ENCODE peak calls at places on chromosomes 16 and 17, in five cellular contexts. One of them, this sample, is unnamed.

GRCh38 chr17:81854974-81855774 is 5.2 kb downstream of the P4HB start:
- DNase-seq in ELR: no peak
- DNase-seq in SHP77: no peak
- DNase-seq in NCI-H524 treated with DMSO at 0.1 percent for 48 hours: no peak
- DNase-seq in SJCRH30: no peak
- DNase-seq in this sample: peak

GRCh38 chr16:77618011-77618410 is 104.3 kb upstream of the NUDT7 start:
- DNase-seq in ELR: no peak
- DNase-seq in SJCRH30: no peak
- DNase-seq in NCI-H524 treated with DMSO at 0.1 percent for 48 hours: no peak
- DNase-seq in SHP77: no peak
- DNase-seq in this sample: no peak

GRCh38 chr16:53864819-53865491 is 161.0 kb downstream of the FTO start:
- DNase-seq in SJCRH30: no peak
- DNase-seq in SHP77: no peak
- DNase-seq in ELR: peak
- DNase-seq in NCI-H524 treated with DMSO at 0.1 percent for 48 hours: no peak
- DNase-seq in this sample: no peak

GRCh38 chr17:74354561-74354960 is 7.1 kb downstream of the BTBD17 start:
- DNase-seq in SJCRH30: no peak
- DNase-seq in ELR: no peak
- DNase-seq in SHP77: no peak
- DNase-seq in NCI-H524 treated with DMSO at 0.1 percent for 48 hours: no peak
- DNase-seq in this sample: no peak

GRCh38 chr17:74520790-74521480 is 10.3 kb downstream of the CD300LB start:
- DNase-seq in ELR: no peak
- DNase-seq in SJCRH30: no peak
- DNase-seq in NCI-H524 treated with DMSO at 0.1 percent for 48 hours: no peak
- DNase-seq in SHP77: no peak
- DNase-seq in this sample: no peak

GRCh38 chr17:74513987-74514631 is 17.2 kb downstream of the CD300LB start:
- DNase-seq in NCI-H524 treated with DMSO at 0.1 percent for 48 hours: no peak
- DNase-seq in ELR: peak
- DNase-seq in SJCRH30: peak
- DNase-seq in SHP77: no peak
- DNase-seq in this sample: peak

GRCh38 chr16:25734473-25735100 is 42.8 kb downstream of the HS3ST4 start:
- DNase-seq in NCI-H524 treated with DMSO at 0.1 percent for 48 hours: no peak
- DNase-seq in SJCRH30: no peak
- DNase-seq in ELR: no peak
- DNase-seq in SHP77: no peak
- DNase-seq in this sample: no peak

GRCh38 chr17:39845052-39845976 is 18.8 kb downstream of the IKZF3 start:
- DNase-seq in NCI-H524 treated with DMSO at 0.1 percent for 48 hours: no peak
- DNase-seq in SHP77: no peak
- DNase-seq in SJCRH30: no peak
- DNase-seq in ELR: peak
- DNase-seq in this sample: no peak

GRCh38 chr16:67940436-67941089 is 3.4 kb downstream of the LCAT start:
- DNase-seq in SHP77: no peak
- DNase-seq in ELR: no peak
- DNase-seq in SJCRH30: no peak
- DNase-seq in NCI-H524 treated with DMSO at 0.1 percent for 48 hours: no peak
- DNase-seq in this sample: no peak

GRCh38 chr17:7114875-7115614 is 423 bp upstream of the ASGR2 start:
- DNase-seq in SJCRH30: no peak
- DNase-seq in SHP77: no peak
- DNase-seq in ELR: no peak
- DNase-seq in NCI-H524 treated with DMSO at 0.1 percent for 48 hours: no peak
- DNase-seq in this sample: no peak

GRCh38 chr17:79626156-79626890 is 15.5 kb upstream of the RBFOX3 start:
- DNase-seq in ELR: no peak
- DNase-seq in SHP77: no peak
- DNase-seq in SJCRH30: peak
- DNase-seq in NCI-H524 treated with DMSO at 0.1 percent for 48 hours: no peak
- DNase-seq in this sample: peak

GRCh38 chr17:48155889-48156670 is 48.5 kb downstream of the SNX11 start:
- DNase-seq in NCI-H524 treated with DMSO at 0.1 percent for 48 hours: no peak
- DNase-seq in ELR: no peak
- DNase-seq in SHP77: peak
- DNase-seq in SJCRH30: peak
- DNase-seq in this sample: peak

GRCh38 chr17:3794890-3795757 is 5.9 kb downstream of the ITGAE start:
- DNase-seq in SHP77: no peak
- DNase-seq in ELR: peak
- DNase-seq in SJCRH30: peak
- DNase-seq in NCI-H524 treated with DMSO at 0.1 percent for 48 hours: no peak
- DNase-seq in this sample: no peak

GRCh38 chr17:6455321-6455705 is 11.1 kb downstream of the PIMREG start:
- DNase-seq in SJCRH30: no peak
- DNase-seq in ELR: no peak
- DNase-seq in SHP77: no peak
- DNase-seq in NCI-H524 treated with DMSO at 0.1 percent for 48 hours: no peak
- DNase-seq in this sample: peak

GRCh38 chr16:85856585-85856984 is 42.4 kb upstream of the IRF8 start:
- DNase-seq in NCI-H524 treated with DMSO at 0.1 percent for 48 hours: no peak
- DNase-seq in SJCRH30: no peak
- DNase-seq in SHP77: no peak
- DNase-seq in ELR: no peak
- DNase-seq in this sample: no peak

GRCh38 chr17:75345514-75346167 is 56.4 kb upstream of the SLC25A19 start:
- DNase-seq in ELR: no peak
- DNase-seq in SJCRH30: no peak
- DNase-seq in NCI-H524 treated with DMSO at 0.1 percent for 48 hours: no peak
- DNase-seq in SHP77: no peak
- DNase-seq in this sample: peak

GRCh38 chr17:48259710-48260291 is 152.2 kb downstream of the SNX11 start:
- DNase-seq in SHP77: peak
- DNase-seq in ELR: peak
- DNase-seq in NCI-H524 treated with DMSO at 0.1 percent for 48 hours: no peak
- DNase-seq in SJCRH30: no peak
- DNase-seq in this sample: peak

GRCh38 chr17:66426397-66427033 is 124.1 kb downstream of the PRKCA start:
- DNase-seq in SHP77: no peak
- DNase-seq in NCI-H524 treated with DMSO at 0.1 percent for 48 hours: no peak
- DNase-seq in ELR: peak
- DNase-seq in SJCRH30: no peak
- DNase-seq in this sample: peak

GRCh38 chr16:89193021-89193575 is 7.2 kb downstream of the SLC22A31 start:
- DNase-seq in NCI-H524 treated with DMSO at 0.1 percent for 48 hours: no peak
- DNase-seq in SHP77: peak
- DNase-seq in SJCRH30: peak
- DNase-seq in ELR: peak
- DNase-seq in this sample: peak

GRCh38 chr17:64103751-64104364 is 26.1 kb downstream of the ERN1 start:
- DNase-seq in NCI-H524 treated with DMSO at 0.1 percent for 48 hours: no peak
- DNase-seq in ELR: peak
- DNase-seq in SJCRH30: peak
- DNase-seq in SHP77: no peak
- DNase-seq in this sample: no peak